ENCODE peak calls at places on chromosomes 6 and 20, in ten cellular contexts. C is renal cortical epithelial cell; B is natural killer cell; J is IMR-90; H is brain microvascular endothelial cell; D is stimulated activated naive CD4-positive, alpha-beta T cell; U is hypothalamus; A is T-helper 9 cell; F is GM03348; P is putamen. X is an unnamed sample.

GRCh38 chr20:45088247-45088646 is 12.7 kb downstream of the KCNS1 start:
- DNase-seq in C (peak), B (no peak), J (peak), H (peak), D (no peak), U (no peak), A (no peak), F (peak), P (no peak), X (no peak)

GRCh38 chr6:26103141-26103769 is 16.0 kb downstream of the HFE start:
- DNase-seq in C (peak), B (no peak), J (peak), H (peak), D (no peak), U (no peak), A (no peak), F (peak), P (no peak), X (no peak)

GRCh38 chr20:24768977-24769675 is 179.9 kb upstream of the CST7 start:
- DNase-seq in C (no peak), B (peak), J (no peak), H (no peak), D (no peak), U (no peak), A (no peak), F (no peak), P (no peak), X (no peak)

GRCh38 chr6:156639023-156639728 is 138.0 kb upstream of the ARID1B start:
- DNase-seq in C (no peak), B (no peak), J (no peak), H (peak), D (no peak), U (no peak), A (no peak), F (no peak), P (no peak), X (no peak)

GRCh38 chr6:48994811-48995210 is 468.2 kb downstream of the MMUT start:
- DNase-seq in C (no peak), B (no peak), J (no peak), H (no peak), D (no peak), U (no peak), A (no peak), F (no peak), P (no peak), X (no peak)

GRCh38 chr20:57627339-57627738 is 7.1 kb upstream of the ZBP1 start:
- DNase-seq in C (no peak), B (no peak), J (no peak), H (no peak), D (no peak), U (no peak), A (no peak), F (no peak), P (no peak), X (no peak)

GRCh38 chr6:125104425-125104824 is 49.1 kb upstream of the TPD52L1 start:
- DNase-seq in C (peak), B (no peak), J (peak), H (peak), D (no peak), U (no peak), A (no peak), F (peak), P (peak), X (no peak)

GRCh38 chr20:20076297-20077065 is 24.1 kb downstream of the CFAP61 start:
- DNase-seq in C (peak), B (no peak), J (peak), H (peak), D (no peak), U (peak), A (no peak), F (peak), P (peak), X (no peak)

GRCh38 chr20:50309280-50309763 is 118.7 kb downstream of the CEBPB start:
- DNase-seq in C (no peak), B (no peak), J (peak), H (peak), D (no peak), U (no peak), A (no peak), F (no peak), P (no peak), X (no peak)

GRCh38 chr6:136344420-136344819 is 54.8 kb upstream of the BCLAF1 start:
- DNase-seq in C (no peak), B (no peak), J (peak), H (peak), D (no peak), U (no peak), A (no peak), F (no peak), P (no peak), X (no peak)

GRCh38 chr20:35669221-35669620 is 4.5 kb upstream of the CPNE1 start:
- DNase-seq in C (no peak), B (no peak), J (no peak), H (no peak), D (no peak), U (no peak), A (no peak), F (no peak), P (no peak), X (no peak)

GRCh38 chr6:135702955-135703499 is 148.5 kb upstream of the PDE7B start:
- DNase-seq in C (no peak), B (no peak), J (no peak), H (no peak), D (no peak), U (no peak), A (no peak), F (no peak), P (no peak), X (no peak)

GRCh38 chr20:46130534-46130933 is 12.4 kb downstream of the CD40 start:
- DNase-seq in C (no peak), B (no peak), J (no peak), H (no peak), D (no peak), U (no peak), A (no peak), F (no peak), P (no peak), X (no peak)

GRCh38 chr6:43869091-43869710 is 99.2 kb downstream of the VEGFA start:
- DNase-seq in C (no peak), B (no peak), J (no peak), H (no peak), D (no peak), U (no peak), A (no peak), F (no peak), P (no peak), X (no peak)

GRCh38 chr20:4038047-4038459 is 22.7 kb upstream of the RNF24 start:
- DNase-seq in C (peak), B (peak), J (peak), H (peak), D (peak), U (no peak), A (peak), F (peak), P (peak), X (no peak)

GRCh38 chr6:82980086-82980485 is 85.6 kb downstream of the UBE3D start:
- DNase-seq in C (peak), B (no peak), J (peak), H (no peak), D (no peak), U (no peak), A (no peak), F (no peak), P (no peak), X (no peak)

GRCh38 chr6:11793277-11793676 is 14.7 kb upstream of the ADTRP start:
- DNase-seq in C (no peak), B (no peak), J (no peak), H (no peak), D (no peak), U (no peak), A (no peak), F (no peak), P (no peak), X (no peak)

GRCh38 chr6:169046021-169046420 is 207.6 kb downstream of the THBS2 start:
- DNase-seq in C (no peak), B (no peak), J (no peak), H (no peak), D (no peak), U (no peak), A (no peak), F (no peak), P (no peak), X (no peak)

GRCh38 chr20:23245553-23246128 is 105.0 kb upstream of the NXT1 start:
- DNase-seq in C (no peak), B (no peak), J (peak), H (no peak), D (no peak), U (peak), A (no peak), F (no peak), P (no peak), X (no peak)

GRCh38 chr6:95071464-95071863 is 505.9 kb upstream of the MANEA start:
- DNase-seq in C (no peak), B (no peak), J (no peak), H (no peak), D (no peak), U (no peak), A (no peak), F (no peak), P (no peak), X (no peak)

GRCh38 chr6:113735487-113735886 is 121.7 kb upstream of the MARCKS start:
- DNase-seq in C (no peak), B (no peak), J (no peak), H (no peak), D (no peak), U (no peak), A (no peak), F (no peak), P (no peak), X (no peak)

GRCh38 chr20:22410556-22411130 is 173.7 kb downstream of the FOXA2 start:
- DNase-seq in C (no peak), B (no peak), J (no peak), H (no peak), D (no peak), U (no peak), A (no peak), F (no peak), P (no peak), X (no peak)

GRCh38 chr6:109961666-109962065 is 16.4 kb upstream of the GPR6 start:
- DNase-seq in C (peak), B (no peak), J (no peak), H (no peak), D (no peak), U (no peak), A (no peak), F (no peak), P (no peak), X (no peak)

GRCh38 chr6:32637219-32637880 is at the start of gene HLA-DQA1:
- DNase-seq in C (no peak), B (no peak), J (no peak), H (no peak), D (no peak), U (no peak), A (no peak), F (no peak), P (peak), X (no peak)

GRCh38 chr6:149942461-149942829 is 631 bp downstream of the ULBP2 start:
- DNase-seq in C (no peak), B (no peak), J (no peak), H (no peak), D (no peak), U (no peak), A (no peak), F (no peak), P (no peak), X (no peak)

GRCh38 chr20:11207749-11208502 is 534.1 kb upstream of the JAG1 start:
- DNase-seq in C (peak), B (no peak), J (peak), H (peak), D (no peak), U (no peak), A (no peak), F (peak), P (no peak), X (no peak)

GRCh38 chr6:5081955-5082354 is 3.2 kb upstream of the PPP1R3G start:
- DNase-seq in C (peak), B (no peak), J (peak), H (no peak), D (no peak), U (no peak), A (no peak), F (no peak), P (no peak), X (no peak)

GRCh38 chr20:32563311-32564272 is 21.5 kb downstream of the NOL4L start:
- DNase-seq in C (no peak), B (no peak), J (no peak), H (no peak), D (no peak), U (no peak), A (no peak), F (no peak), P (no peak), X (no peak)

GRCh38 chr6:125986956-125987617 is 747 bp downstream of the TRMT11 start:
- DNase-seq in C (peak), B (no peak), J (peak), H (no peak), D (peak), U (no peak), A (no peak), F (no peak), P (no peak), X (no peak)

GRCh38 chr20:64168381-64169088 is 4.3 kb downstream of the MYT1 start:
- DNase-seq in C (no peak), B (no peak), J (no peak), H (no peak), D (no peak), U (no peak), A (no peak), F (no peak), P (no peak), X (no peak)

GRCh38 chr6:135812085-135812526 is 39.4 kb upstream of the PDE7B start:
- DNase-seq in C (peak), B (no peak), J (peak), H (peak), D (no peak), U (no peak), A (no peak), F (peak), P (no peak), X (no peak)

GRCh38 chr6:10555625-10556309 is 34.6 kb downstream of the GCNT2 start:
- DNase-seq in C (no peak), B (no peak), J (peak), H (peak), D (no peak), U (peak), A (no peak), F (peak), P (peak), X (no peak)

GRCh38 chr6:13729891-13730290 is 18.3 kb upstream of the RANBP9 start:
- DNase-seq in C (peak), B (no peak), J (peak), H (peak), D (no peak), U (no peak), A (no peak), F (peak), P (no peak), X (no peak)

GRCh38 chr6:100116409-100117194 is 122.6 kb upstream of the MCHR2 start:
- DNase-seq in C (peak), B (no peak), J (peak), H (peak), D (no peak), U (peak), A (no peak), F (peak), P (peak), X (peak)

GRCh38 chr6:90849686-90850085 is 262.8 kb upstream of the MAP3K7 start:
- DNase-seq in C (no peak), B (no peak), J (no peak), H (no peak), D (no peak), U (no peak), A (no peak), F (no peak), P (no peak), X (no peak)

GRCh38 chr6:46323312-46323965 is 152.7 kb upstream of the ENPP5 start:
- DNase-seq in C (peak), B (no peak), J (peak), H (peak), D (no peak), U (no peak), A (no peak), F (peak), P (no peak), X (no peak)

X was measured in pulmonary artery endothelial cell.